ENCODE peak calls at places on chromosome 2, in five cellular contexts. D is HepG2, Z is GM12878, Q is H1, S is K562. N is an unnamed sample.
A peak's percentile ranks its signal among the peaks of the same experiment; 100 is the strongest.

GRCh38 chr2:144484201-144484948 is 35.5 kb downstream of the ZEB2 start:
- DNase-seq in D (no peak), S (no peak), Z (no peak), Q (no peak), N (no peak)

GRCh38 chr2:135052997-135053474 is 944 bp downstream of the RAB3GAP1 start:
- DNase-seq in D (no peak), S (no peak), Z (no peak), Q (no peak), N (no peak)

GRCh38 chr2:113755690-113756063 is 765 bp downstream of the SLC35F5 start:
- DNase-seq in Q (no peak), S (no peak), D (peak; percentile 12), Z (peak; percentile 13), N (no peak)

GRCh38 chr2:207405150-207405549 is 124.6 kb upstream of the CREB1 start:
- DNase-seq in Q (no peak), D (no peak), S (no peak), Z (no peak), N (no peak)

GRCh38 chr2:8649718-8650117 is 32.1 kb upstream of the ID2 start:
- DNase-seq in D (no peak), Z (no peak), Q (no peak), S (no peak), N (no peak)

GRCh38 chr2:9665903-9666302 is 35.1 kb upstream of the YWHAQ start:
- DNase-seq in S (no peak), D (no peak), Z (no peak), Q (no peak), N (no peak)

GRCh38 chr2:7024261-7024660 is 107.0 kb downstream of the RNF144A start:
- DNase-seq in D (no peak), S (no peak), Q (no peak), Z (no peak), N (no peak)

GRCh38 chr2:129748653-129749052 is 230.8 kb upstream of the RAB6C start:
- DNase-seq in S (no peak), D (peak; percentile 21), Z (no peak), Q (peak; percentile 19), N (no peak)

GRCh38 chr2:127039387-127040031 is 67.4 kb downstream of the BIN1 start:
- DNase-seq in Z (peak; percentile 44), S (no peak), D (no peak), Q (no peak), N (no peak)

GRCh38 chr2:179749210-179749609 is 112.2 kb downstream of the ZNF385B start:
- DNase-seq in S (no peak), Z (no peak), D (no peak), Q (no peak), N (no peak)

GRCh38 chr2:174634130-174635014 is 36.8 kb upstream of the WIPF1 start:
- DNase-seq in D (no peak), Z (peak; percentile 65), S (peak; percentile 23), Q (no peak), N (no peak)

DNA sequence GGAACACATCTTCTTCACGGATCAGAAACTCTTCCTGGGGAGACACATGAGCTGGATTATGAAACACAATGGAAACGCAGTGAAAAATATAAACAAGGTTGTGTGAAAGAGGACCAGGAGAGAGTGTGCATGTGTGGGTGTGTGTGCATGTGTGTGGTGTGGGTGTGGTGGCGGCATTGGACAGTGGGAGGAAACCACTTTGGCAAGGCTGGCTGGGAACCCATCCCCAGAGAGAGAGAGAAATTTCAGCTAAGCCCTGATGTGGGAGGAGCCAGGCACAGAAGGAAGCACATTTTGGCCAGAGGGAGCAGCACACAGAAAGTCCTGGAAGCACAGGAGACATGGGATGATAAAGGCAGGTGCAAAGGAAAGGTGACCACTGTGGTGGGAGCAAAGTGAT is 147.6 kb upstream of the COPS8 start:
- DNase-seq in Q (no peak), S (no peak), D (no peak), Z (no peak), N (no peak)
- TF ChIP-seq ATF2 in Q (no peak), S (no peak), D (no peak), Z (no peak), N (no peak)

GRCh38 chr2:221767106-221767878 is 195.2 kb upstream of the EPHA4 start:
- DNase-seq in S (no peak), Z (no peak), D (no peak), Q (no peak), N (no peak)

GRCh38 chr2:221777119-221777518 is 205.0 kb upstream of the EPHA4 start:
- DNase-seq in Z (no peak), D (no peak), Q (no peak), S (no peak), N (no peak)

GRCh38 chr2:221774136-221774535 is 202.0 kb upstream of the EPHA4 start:
- DNase-seq in D (no peak), Q (no peak), Z (no peak), S (no peak), N (no peak)

GRCh38 chr2:221771297-221771696 is 199.2 kb upstream of the EPHA4 start:
- DNase-seq in D (no peak), S (no peak), Q (no peak), Z (no peak), N (no peak)
- TF ChIP-seq ATF2 in D (no peak), S (no peak), Q (no peak), Z (no peak), N (no peak)

GRCh38 chr2:224638338-224638823 is 53.2 kb upstream of the CUL3 start:
- DNase-seq in D (no peak), S (no peak), Q (no peak), Z (peak; percentile 55), N (no peak)
- TF ChIP-seq ATF2 in D (no peak), S (no peak), Q (no peak), Z (no peak), N (no peak)

GRCh38 chr2:157691131-157691530 is 62.5 kb upstream of the ACVR1C start:
- DNase-seq in S (no peak), D (no peak), Z (no peak), Q (no peak), N (no peak)

GRCh38 chr2:157692768-157693167 is 64.1 kb upstream of the ACVR1C start:
- DNase-seq in D (no peak), Q (no peak), S (no peak), Z (no peak), N (no peak)

GRCh38 chr2:157696036-157696435 is 67.4 kb upstream of the ACVR1C start:
- DNase-seq in Z (no peak), S (no peak), D (no peak), Q (no peak), N (no peak)

GRCh38 chr2:157691695-157692094 is 63.0 kb upstream of the ACVR1C start:
- DNase-seq in Z (no peak), D (no peak), Q (no peak), S (peak; percentile 17), N (no peak)
- TF ChIP-seq ATF2 in Z (no peak), D (no peak), Q (no peak), S (no peak), N (no peak)

GRCh38 chr2:2123259-2123658 is 207.8 kb downstream of the MYT1L start:
- DNase-seq in S (no peak), Z (no peak), Q (no peak), D (no peak), N (no peak)

GRCh38 chr2:2121887-2122286 is 209.2 kb downstream of the MYT1L start:
- DNase-seq in S (no peak), Q (no peak), D (no peak), Z (no peak), N (no peak)

GRCh38 chr2:2127474-2127873 is 203.6 kb downstream of the MYT1L start:
- DNase-seq in Z (no peak), S (no peak), D (no peak), Q (no peak), N (no peak)
- TF ChIP-seq ATF2 in Z (no peak), S (no peak), D (no peak), Q (no peak), N (no peak)